ENCODE peak calls at places on chromosomes 16 and 17, in eight cellular contexts. One of them, this sample, is unnamed.

GRCh38 chr16:10693889-10694288 is 841 bp downstream of the TEKT5 start:
- DNase-seq in cardiac muscle cell: no peak
- DNase-seq in lower leg skin: no peak
- DNase-seq in stimulated activated naive CD8-positive, alpha-beta T cell treated with anti-CD3 and anti-CD28 coated beads, Interleukin-15, Interleukin-2, amounts not matched to agents 100 U/mL and 50 U/mL, for 24 hours: no peak
- DNase-seq in stimulated activated CD4-positive, alpha-beta T cell treated with anti-CD3 and anti-CD28 coated beads, Interleukin-15, amount 100 ng/mL, for 1 hour: no peak
- DNase-seq in pancreas: no peak
- DNase-seq in PC-9: no peak
- DNase-seq in hippocampal formation: no peak
- DNase-seq in this sample: no peak

GRCh38 chr16:745739-746138 is 4.9 kb upstream of the CIAO3 start:
- DNase-seq in pancreas: peak
- DNase-seq in stimulated activated CD4-positive, alpha-beta T cell treated with anti-CD3 and anti-CD28 coated beads, Interleukin-15, amount 100 ng/mL, for 1 hour: no peak
- DNase-seq in PC-9: no peak
- DNase-seq in stimulated activated naive CD8-positive, alpha-beta T cell treated with anti-CD3 and anti-CD28 coated beads, Interleukin-15, Interleukin-2, amounts not matched to agents 100 U/mL and 50 U/mL, for 24 hours: peak
- DNase-seq in lower leg skin: no peak
- DNase-seq in cardiac muscle cell: no peak
- DNase-seq in hippocampal formation: no peak
- DNase-seq in this sample: no peak

GRCh38 chr17:66172706-66173223 is 19.2 kb downstream of the CEP112 start:
- DNase-seq in stimulated activated naive CD8-positive, alpha-beta T cell treated with anti-CD3 and anti-CD28 coated beads, Interleukin-15, Interleukin-2, amounts not matched to agents 100 U/mL and 50 U/mL, for 24 hours: no peak
- DNase-seq in lower leg skin: no peak
- DNase-seq in pancreas: no peak
- DNase-seq in hippocampal formation: no peak
- DNase-seq in PC-9: no peak
- DNase-seq in stimulated activated CD4-positive, alpha-beta T cell treated with anti-CD3 and anti-CD28 coated beads, Interleukin-15, amount 100 ng/mL, for 1 hour: no peak
- DNase-seq in cardiac muscle cell: no peak
- DNase-seq in this sample: no peak

GRCh38 chr16:4097826-4098240 is 18.4 kb downstream of the ADCY9 start:
- DNase-seq in stimulated activated naive CD8-positive, alpha-beta T cell treated with anti-CD3 and anti-CD28 coated beads, Interleukin-15, Interleukin-2, amounts not matched to agents 100 U/mL and 50 U/mL, for 24 hours: no peak
- DNase-seq in hippocampal formation: no peak
- DNase-seq in lower leg skin: no peak
- DNase-seq in stimulated activated CD4-positive, alpha-beta T cell treated with anti-CD3 and anti-CD28 coated beads, Interleukin-15, amount 100 ng/mL, for 1 hour: no peak
- DNase-seq in cardiac muscle cell: peak
- DNase-seq in PC-9: no peak
- DNase-seq in pancreas: peak
- DNase-seq in this sample: no peak

GRCh38 chr16:19396555-19397011 is 21.1 kb upstream of the TMC5 start:
- DNase-seq in stimulated activated CD4-positive, alpha-beta T cell treated with anti-CD3 and anti-CD28 coated beads, Interleukin-15, amount 100 ng/mL, for 1 hour: no peak
- DNase-seq in PC-9: peak
- DNase-seq in hippocampal formation: no peak
- DNase-seq in stimulated activated naive CD8-positive, alpha-beta T cell treated with anti-CD3 and anti-CD28 coated beads, Interleukin-15, Interleukin-2, amounts not matched to agents 100 U/mL and 50 U/mL, for 24 hours: no peak
- DNase-seq in lower leg skin: no peak
- DNase-seq in pancreas: no peak
- DNase-seq in cardiac muscle cell: no peak
- DNase-seq in this sample: no peak

GRCh38 chr16:88052661-88053060 is 101.4 kb downstream of the BANP start:
- DNase-seq in hippocampal formation: no peak
- DNase-seq in PC-9: no peak
- DNase-seq in lower leg skin: no peak
- DNase-seq in stimulated activated naive CD8-positive, alpha-beta T cell treated with anti-CD3 and anti-CD28 coated beads, Interleukin-15, Interleukin-2, amounts not matched to agents 100 U/mL and 50 U/mL, for 24 hours: no peak
- DNase-seq in cardiac muscle cell: no peak
- DNase-seq in pancreas: no peak
- DNase-seq in stimulated activated CD4-positive, alpha-beta T cell treated with anti-CD3 and anti-CD28 coated beads, Interleukin-15, amount 100 ng/mL, for 1 hour: no peak
- DNase-seq in this sample: no peak

GRCh38 chr17:49013311-49014205 is 16.4 kb downstream of the IGF2BP1 start:
- DNase-seq in lower leg skin: peak
- DNase-seq in cardiac muscle cell: peak
- DNase-seq in stimulated activated CD4-positive, alpha-beta T cell treated with anti-CD3 and anti-CD28 coated beads, Interleukin-15, amount 100 ng/mL, for 1 hour: no peak
- DNase-seq in hippocampal formation: no peak
- DNase-seq in PC-9: no peak
- DNase-seq in pancreas: no peak
- DNase-seq in stimulated activated naive CD8-positive, alpha-beta T cell treated with anti-CD3 and anti-CD28 coated beads, Interleukin-15, Interleukin-2, amounts not matched to agents 100 U/mL and 50 U/mL, for 24 hours: no peak
- DNase-seq in this sample: no peak

GRCh38 chr17:74445156-74445555 is 13.3 kb downstream of the GPRC5C start:
- DNase-seq in hippocampal formation: no peak
- DNase-seq in stimulated activated naive CD8-positive, alpha-beta T cell treated with anti-CD3 and anti-CD28 coated beads, Interleukin-15, Interleukin-2, amounts not matched to agents 100 U/mL and 50 U/mL, for 24 hours: no peak
- DNase-seq in cardiac muscle cell: no peak
- DNase-seq in stimulated activated CD4-positive, alpha-beta T cell treated with anti-CD3 and anti-CD28 coated beads, Interleukin-15, amount 100 ng/mL, for 1 hour: no peak
- DNase-seq in PC-9: no peak
- DNase-seq in pancreas: no peak
- DNase-seq in lower leg skin: no peak
- DNase-seq in this sample: no peak

GRCh38 chr17:42879596-42879985 is 21.0 kb upstream of the G6PC1 start:
- DNase-seq in pancreas: no peak
- DNase-seq in stimulated activated naive CD8-positive, alpha-beta T cell treated with anti-CD3 and anti-CD28 coated beads, Interleukin-15, Interleukin-2, amounts not matched to agents 100 U/mL and 50 U/mL, for 24 hours: no peak
- DNase-seq in cardiac muscle cell: peak
- DNase-seq in stimulated activated CD4-positive, alpha-beta T cell treated with anti-CD3 and anti-CD28 coated beads, Interleukin-15, amount 100 ng/mL, for 1 hour: no peak
- DNase-seq in PC-9: no peak
- DNase-seq in lower leg skin: no peak
- DNase-seq in hippocampal formation: no peak
- DNase-seq in this sample: no peak

GRCh38 chr17:42183741-42184711 is 1.2 kb downstream of the HCRT start:
- DNase-seq in pancreas: peak
- DNase-seq in hippocampal formation: peak
- DNase-seq in lower leg skin: peak
- DNase-seq in stimulated activated CD4-positive, alpha-beta T cell treated with anti-CD3 and anti-CD28 coated beads, Interleukin-15, amount 100 ng/mL, for 1 hour: peak
- DNase-seq in PC-9: peak
- DNase-seq in cardiac muscle cell: peak
- DNase-seq in stimulated activated naive CD8-positive, alpha-beta T cell treated with anti-CD3 and anti-CD28 coated beads, Interleukin-15, Interleukin-2, amounts not matched to agents 100 U/mL and 50 U/mL, for 24 hours: peak
- DNase-seq in this sample: peak

GRCh38 chr17:2718150-2718938 is 6.8 kb upstream of the CLUH start:
- DNase-seq in pancreas: no peak
- DNase-seq in hippocampal formation: no peak
- DNase-seq in cardiac muscle cell: no peak
- DNase-seq in PC-9: no peak
- DNase-seq in stimulated activated CD4-positive, alpha-beta T cell treated with anti-CD3 and anti-CD28 coated beads, Interleukin-15, amount 100 ng/mL, for 1 hour: no peak
- DNase-seq in stimulated activated naive CD8-positive, alpha-beta T cell treated with anti-CD3 and anti-CD28 coated beads, Interleukin-15, Interleukin-2, amounts not matched to agents 100 U/mL and 50 U/mL, for 24 hours: no peak
- DNase-seq in lower leg skin: no peak
- DNase-seq in this sample: no peak

GRCh38 chr17:66467766-66468165 is 165.4 kb downstream of the PRKCA start:
- DNase-seq in lower leg skin: peak
- DNase-seq in pancreas: no peak
- DNase-seq in hippocampal formation: no peak
- DNase-seq in stimulated activated naive CD8-positive, alpha-beta T cell treated with anti-CD3 and anti-CD28 coated beads, Interleukin-15, Interleukin-2, amounts not matched to agents 100 U/mL and 50 U/mL, for 24 hours: no peak
- DNase-seq in stimulated activated CD4-positive, alpha-beta T cell treated with anti-CD3 and anti-CD28 coated beads, Interleukin-15, amount 100 ng/mL, for 1 hour: no peak
- DNase-seq in cardiac muscle cell: peak
- DNase-seq in PC-9: no peak
- DNase-seq in this sample: no peak

GRCh38 chr17:51946311-51946710 is 212.2 kb downstream of the CA10 start:
- DNase-seq in pancreas: no peak
- DNase-seq in stimulated activated naive CD8-positive, alpha-beta T cell treated with anti-CD3 and anti-CD28 coated beads, Interleukin-15, Interleukin-2, amounts not matched to agents 100 U/mL and 50 U/mL, for 24 hours: no peak
- DNase-seq in hippocampal formation: no peak
- DNase-seq in lower leg skin: no peak
- DNase-seq in cardiac muscle cell: no peak
- DNase-seq in stimulated activated CD4-positive, alpha-beta T cell treated with anti-CD3 and anti-CD28 coated beads, Interleukin-15, amount 100 ng/mL, for 1 hour: no peak
- DNase-seq in PC-9: no peak
- DNase-seq in this sample: no peak

GRCh38 chr16:86101135-86101911 is 202.4 kb downstream of the IRF8 start:
- DNase-seq in hippocampal formation: no peak
- DNase-seq in pancreas: no peak
- DNase-seq in lower leg skin: peak
- DNase-seq in stimulated activated CD4-positive, alpha-beta T cell treated with anti-CD3 and anti-CD28 coated beads, Interleukin-15, amount 100 ng/mL, for 1 hour: no peak
- DNase-seq in PC-9: no peak
- DNase-seq in stimulated activated naive CD8-positive, alpha-beta T cell treated with anti-CD3 and anti-CD28 coated beads, Interleukin-15, Interleukin-2, amounts not matched to agents 100 U/mL and 50 U/mL, for 24 hours: no peak
- DNase-seq in cardiac muscle cell: no peak
- DNase-seq in this sample: no peak